ENCODE peak calls at places on chromosome 17, in eight cellular contexts. One of them, this sample, is unnamed.

GRCh38 chr17:18959845-18960240 is 7.9 kb downstream of the SLC5A10 start:
- DNase-seq in RWPE1: no peak
- DNase-seq in NCI-H1436: no peak
- DNase-seq in HFFc6: no peak
- DNase-seq in NCI-H2029: no peak
- DNase-seq in OCI-LY7: no peak
- DNase-seq in stimulated activated CD4-positive, alpha-beta T cell treated with anti-CD3 and anti-CD28 coated beads, Interleukin-12 subunit alpha, Interleukin-12 subunit beta, amount 100 ng/mL, for 48 hours: no peak
- DNase-seq in A549: no peak
- DNase-seq in this sample: no peak

GRCh38 chr17:64150237-64151015 is 20.5 kb upstream of the ERN1 start:
- DNase-seq in OCI-LY7: no peak
- DNase-seq in RWPE1: no peak
- DNase-seq in stimulated activated CD4-positive, alpha-beta T cell treated with anti-CD3 and anti-CD28 coated beads, Interleukin-12 subunit alpha, Interleukin-12 subunit beta, amount 100 ng/mL, for 48 hours: no peak
- DNase-seq in HFFc6: no peak
- DNase-seq in A549: peak
- DNase-seq in NCI-H2029: no peak
- DNase-seq in NCI-H1436: no peak
- DNase-seq in this sample: no peak

GRCh38 chr17:77352441-77352840 is 211.7 kb downstream of the SEC14L1 start:
- DNase-seq in NCI-H1436: no peak
- DNase-seq in OCI-LY7: no peak
- DNase-seq in stimulated activated CD4-positive, alpha-beta T cell treated with anti-CD3 and anti-CD28 coated beads, Interleukin-12 subunit alpha, Interleukin-12 subunit beta, amount 100 ng/mL, for 48 hours: no peak
- DNase-seq in A549: no peak
- DNase-seq in HFFc6: no peak
- DNase-seq in RWPE1: no peak
- DNase-seq in NCI-H2029: no peak
- DNase-seq in this sample: no peak

GRCh38 chr17:45941395-45941794 is 47.0 kb downstream of the MAPT start:
- DNase-seq in OCI-LY7: no peak
- DNase-seq in NCI-H1436: no peak
- DNase-seq in HFFc6: no peak
- DNase-seq in stimulated activated CD4-positive, alpha-beta T cell treated with anti-CD3 and anti-CD28 coated beads, Interleukin-12 subunit alpha, Interleukin-12 subunit beta, amount 100 ng/mL, for 48 hours: no peak
- DNase-seq in NCI-H2029: no peak
- DNase-seq in A549: no peak
- DNase-seq in RWPE1: no peak
- DNase-seq in this sample: no peak

GRCh38 chr17:29613371-29613837 is 9.3 kb downstream of the CORO6 start:
- DNase-seq in stimulated activated CD4-positive, alpha-beta T cell treated with anti-CD3 and anti-CD28 coated beads, Interleukin-12 subunit alpha, Interleukin-12 subunit beta, amount 100 ng/mL, for 48 hours: peak
- DNase-seq in A549: peak
- DNase-seq in NCI-H1436: no peak
- DNase-seq in OCI-LY7: peak
- DNase-seq in NCI-H2029: no peak
- DNase-seq in RWPE1: no peak
- DNase-seq in HFFc6: no peak
- DNase-seq in this sample: peak

GRCh38 chr17:59167571-59168001 is 12.0 kb downstream of the PRR11 start:
- DNase-seq in A549: no peak
- DNase-seq in OCI-LY7: no peak
- DNase-seq in HFFc6: no peak
- DNase-seq in stimulated activated CD4-positive, alpha-beta T cell treated with anti-CD3 and anti-CD28 coated beads, Interleukin-12 subunit alpha, Interleukin-12 subunit beta, amount 100 ng/mL, for 48 hours: no peak
- DNase-seq in NCI-H2029: no peak
- DNase-seq in NCI-H1436: no peak
- DNase-seq in RWPE1: no peak
- DNase-seq in this sample: no peak

GRCh38 chr17:77363821-77364361 is 223.1 kb downstream of the SEC14L1 start:
- DNase-seq in HFFc6: no peak
- DNase-seq in RWPE1: no peak
- DNase-seq in A549: no peak
- DNase-seq in NCI-H2029: no peak
- DNase-seq in OCI-LY7: no peak
- DNase-seq in NCI-H1436: no peak
- DNase-seq in stimulated activated CD4-positive, alpha-beta T cell treated with anti-CD3 and anti-CD28 coated beads, Interleukin-12 subunit alpha, Interleukin-12 subunit beta, amount 100 ng/mL, for 48 hours: no peak
- DNase-seq in this sample: no peak

GRCh38 chr17:41773190-41773588 is 13.3 kb downstream of the JUP start:
- DNase-seq in RWPE1: peak
- DNase-seq in HFFc6: peak
- DNase-seq in NCI-H2029: no peak
- DNase-seq in A549: peak
- DNase-seq in stimulated activated CD4-positive, alpha-beta T cell treated with anti-CD3 and anti-CD28 coated beads, Interleukin-12 subunit alpha, Interleukin-12 subunit beta, amount 100 ng/mL, for 48 hours: no peak
- DNase-seq in OCI-LY7: no peak
- DNase-seq in NCI-H1436: no peak
- DNase-seq in this sample: no peak

GRCh38 chr17:39404542-39405378 is 3.3 kb upstream of the FBXL20 start:
- DNase-seq in A549: peak
- DNase-seq in stimulated activated CD4-positive, alpha-beta T cell treated with anti-CD3 and anti-CD28 coated beads, Interleukin-12 subunit alpha, Interleukin-12 subunit beta, amount 100 ng/mL, for 48 hours: peak
- DNase-seq in HFFc6: peak
- DNase-seq in OCI-LY7: no peak
- DNase-seq in NCI-H1436: no peak
- DNase-seq in RWPE1: peak
- DNase-seq in NCI-H2029: no peak
- DNase-seq in this sample: peak

This sample was measured in activated T-cell treated with anti-CD3 and anti-CD28 coated beads for 24 hours.